ENCODE peak calls at places on chromosome 6, in ten cellular contexts. P is ovary, Z is heart right ventricle, V is astrocyte of the cerebellum, J is nephron progenitor cell, F is lung, Y is psoas muscle, W is Calu3, L is uterus, D is esophagus squamous epithelium. T is an unnamed sample.

GRCh38 chr6:15628499-15629131 is 34.2 kb downstream of the DTNBP1 start:
- DNase-seq in F (no peak), J (no peak), D (no peak), Y (no peak), W (no peak), V (peak), L (no peak), P (no peak), Z (no peak), T (no peak)

GRCh38 chr6:5697508-5697907 is 309.2 kb downstream of the NRN1 start:
- DNase-seq in Y (no peak), L (no peak), J (no peak), F (no peak), P (no peak), W (no peak), Z (no peak), V (no peak), D (no peak), T (no peak)

GRCh38 chr6:166627039-166627874 is at the start of gene RPS6KA2:
- DNase-seq in P (peak), L (peak), Y (peak), V (peak), Z (peak), F (peak), W (peak), J (peak), D (peak), T (peak)

GRCh38 chr6:32085759-32086458 is 23.2 kb downstream of the TNXB start:
- DNase-seq in D (no peak), Y (no peak), Z (no peak), W (no peak), J (no peak), V (no peak), L (peak), F (no peak), P (no peak), T (no peak)

GRCh38 chr6:136037246-136037884 is 185.9 kb downstream of the PDE7B start:
- DNase-seq in V (no peak), J (no peak), D (no peak), Z (no peak), Y (no peak), W (no peak), L (peak), F (no peak), P (no peak), T (no peak)

GRCh38 chr6:83536034-83536646 is 23.8 kb downstream of the PRSS35 start:
- DNase-seq in Z (no peak), L (no peak), V (no peak), W (peak), J (peak), P (peak), D (no peak), F (no peak), Y (no peak), T (peak)

GRCh38 chr6:168301648-168302398 is 17.8 kb downstream of the DACT2 start:
- DNase-seq in P (no peak), V (no peak), Z (no peak), W (peak), L (no peak), Y (no peak), D (no peak), F (no peak), J (no peak), T (no peak)

GRCh38 chr6:34358389-34358906 is 34.0 kb downstream of the NUDT3 start:
- DNase-seq in L (no peak), V (peak), P (peak), D (no peak), Z (no peak), Y (no peak), F (no peak), W (peak), J (peak), T (no peak)

GRCh38 chr6:41561931-41562632 is 15.9 kb downstream of the FOXP4 start:
- DNase-seq in D (no peak), Z (no peak), F (no peak), P (no peak), V (no peak), W (no peak), L (no peak), J (no peak), Y (no peak), T (no peak)

GRCh38 chr6:142697912-142698311 is 247.1 kb downstream of the HIVEP2 start:
- DNase-seq in W (no peak), Y (no peak), D (no peak), J (no peak), Z (no peak), F (no peak), L (no peak), V (no peak), P (peak), T (no peak)

GRCh38 chr6:86822747-86823146 is 114.6 kb upstream of the HTR1E start:
- DNase-seq in J (no peak), Z (no peak), P (no peak), F (no peak), W (no peak), L (no peak), D (no peak), V (no peak), Y (no peak), T (no peak)

GRCh38 chr6:157709514-157709913 is 113.5 kb upstream of the SNX9 start:
- DNase-seq in Z (no peak), W (no peak), Y (no peak), L (no peak), P (no peak), J (no peak), V (no peak), F (no peak), D (no peak), T (no peak)

GRCh38 chr6:11822346-11822745 is 43.7 kb upstream of the ADTRP start:
- DNase-seq in W (no peak), V (no peak), L (no peak), D (no peak), Y (no peak), Z (no peak), J (no peak), P (no peak), F (no peak), T (peak)
- TF ChIP-seq CTCF in W (no peak), V (no peak), L (no peak), D (no peak), Y (peak), Z (peak), J (no peak), P (no peak), F (no peak), T (peak)

GRCh38 chr6:14381225-14381887 is 263.8 kb downstream of the CD83 start:
- DNase-seq in L (no peak), W (no peak), P (no peak), Y (no peak), D (no peak), Z (no peak), J (no peak), F (no peak), V (no peak), T (no peak)
- TF ChIP-seq CTCF in L (no peak), W (no peak), P (no peak), Y (no peak), D (no peak), Z (no peak), J (no peak), F (no peak), V (no peak), T (no peak)

GRCh38 chr6:701696-702479 is 8.9 kb upstream of the EXOC2 start:
- DNase-seq in P (no peak), Z (no peak), F (no peak), L (no peak), W (no peak), J (no peak), D (no peak), V (no peak), Y (no peak), T (no peak)
- TF ChIP-seq CTCF in P (no peak), Z (no peak), F (no peak), L (no peak), W (no peak), J (no peak), D (no peak), V (no peak), Y (no peak), T (peak)

GRCh38 chr6:52362443-52363221 is 681 bp downstream of the PAQR8 start:
- DNase-seq in Y (peak), W (peak), V (no peak), Z (peak), J (peak), D (no peak), F (peak), L (peak), P (peak), T (peak)
- TF ChIP-seq CTCF in Y (no peak), W (no peak), V (no peak), Z (peak), J (no peak), D (no peak), F (no peak), L (peak), P (no peak), T (peak)

T was measured in GM12865.